ENCODE peak calls at places on chromosomes 7 and 10, in five cellular contexts. One of them, this sample, is unnamed.

GRCh38 chr7:1679966-1680730 is 10.1 kb downstream of the ELFN1 start:
- DNase-seq in foreskin keratinocyte: no peak
- DNase-seq in activated T-cell treated with anti-CD3 and anti-CD28 coated beads for 4 hours: no peak
- DNase-seq in A549: no peak
- DNase-seq in ELR: no peak
- DNase-seq in this sample: no peak

GRCh38 chr10:114879093-114879492 is 57.5 kb downstream of the FHIP2A start:
- DNase-seq in ELR: no peak
- DNase-seq in foreskin keratinocyte: no peak
- DNase-seq in activated T-cell treated with anti-CD3 and anti-CD28 coated beads for 4 hours: no peak
- DNase-seq in A549: no peak
- DNase-seq in this sample: no peak

GRCh38 chr7:149774237-149775175 is 1.1 kb upstream of the ZNF467 start:
- DNase-seq in ELR: no peak
- DNase-seq in foreskin keratinocyte: peak; percentile 16
- DNase-seq in A549: no peak
- DNase-seq in activated T-cell treated with anti-CD3 and anti-CD28 coated beads for 4 hours: no peak
- DNase-seq in this sample: no peak

GRCh38 chr10:28913436-28913835 is 236.1 kb downstream of the BAMBI start:
- DNase-seq in foreskin keratinocyte: no peak
- DNase-seq in ELR: no peak
- DNase-seq in A549: no peak
- DNase-seq in activated T-cell treated with anti-CD3 and anti-CD28 coated beads for 4 hours: no peak
- DNase-seq in this sample: no peak

GRCh38 chr10:33542747-33543505 is 208.5 kb upstream of the NRP1 start:
- DNase-seq in A549: no peak
- DNase-seq in foreskin keratinocyte: peak; percentile 65
- DNase-seq in ELR: peak; percentile 89
- DNase-seq in activated T-cell treated with anti-CD3 and anti-CD28 coated beads for 4 hours: no peak
- DNase-seq in this sample: no peak

GRCh38 chr10:50511512-50512213 is 112.1 kb downstream of the SGMS1 start:
- DNase-seq in foreskin keratinocyte: peak; percentile 42
- DNase-seq in ELR: peak; percentile 55
- DNase-seq in A549: no peak
- DNase-seq in activated T-cell treated with anti-CD3 and anti-CD28 coated beads for 4 hours: no peak
- DNase-seq in this sample: no peak

GRCh38 chr10:71970331-71970730 is 6.1 kb downstream of the CHST3 start:
- DNase-seq in activated T-cell treated with anti-CD3 and anti-CD28 coated beads for 4 hours: no peak
- DNase-seq in ELR: peak; percentile 42
- DNase-seq in A549: peak; percentile 62
- DNase-seq in foreskin keratinocyte: no peak
- DNase-seq in this sample: no peak

GRCh38 chr10:33306756-33307519 is 27.5 kb downstream of the NRP1 start:
- DNase-seq in ELR: peak; percentile 36
- DNase-seq in foreskin keratinocyte: peak; percentile 17
- DNase-seq in activated T-cell treated with anti-CD3 and anti-CD28 coated beads for 4 hours: no peak
- DNase-seq in A549: no peak
- DNase-seq in this sample: no peak

GRCh38 chr10:3119796-3120459 is 52.6 kb downstream of the PFKP start:
- DNase-seq in activated T-cell treated with anti-CD3 and anti-CD28 coated beads for 4 hours: no peak
- DNase-seq in ELR: peak; percentile 56
- DNase-seq in foreskin keratinocyte: no peak
- DNase-seq in A549: peak; percentile 65
- DNase-seq in this sample: no peak

This sample was measured in stimulated activated CD4-positive, alpha-beta T cell treated with anti-CD3 and anti-CD28 coated beads, TNF-alpha, amount 100 ng/mL, for 4 hours.